ENCODE peak calls at places on chromosomes 3 and 15, in ten cellular contexts. One of them, this sample, is unnamed.

GRCh38 chr3:81581966-81582599 is 179.4 kb downstream of the GBE1 start:
- DNase-seq in HCT116: peak
- DNase-seq in foreskin fibroblast: peak
- DNase-seq in HFF-Myc: peak
- DNase-seq in GM18507: no peak
- DNase-seq in cerebellar nuclear complex: no peak
- DNase-seq in stimulated activated CD8-positive, alpha-beta memory T cell treated with anti-CD3 and anti-CD28 coated beads, Interleukin-4, amount 100 ng/mL, for 4 hours: no peak
- DNase-seq in activated CD8-positive, alpha-beta memory T cell treated with anti-CD3 and anti-CD28 coated beads, Interleukin-2, amount 10 ng/mL, durations not matched to agents 7 days and 5 days: peak
- DNase-seq in upper lobe of right lung: no peak
- DNase-seq in Right ventricle myocardium superior: no peak
- DNase-seq in this sample: peak

GRCh38 chr3:187799942-187800637 is 54.8 kb upstream of the BCL6 start:
- DNase-seq in stimulated activated CD8-positive, alpha-beta memory T cell treated with anti-CD3 and anti-CD28 coated beads, Interleukin-4, amount 100 ng/mL, for 4 hours: no peak
- DNase-seq in HCT116: no peak
- DNase-seq in HFF-Myc: no peak
- DNase-seq in upper lobe of right lung: no peak
- DNase-seq in activated CD8-positive, alpha-beta memory T cell treated with anti-CD3 and anti-CD28 coated beads, Interleukin-2, amount 10 ng/mL, durations not matched to agents 7 days and 5 days: peak
- DNase-seq in foreskin fibroblast: peak
- DNase-seq in GM18507: peak
- DNase-seq in cerebellar nuclear complex: no peak
- DNase-seq in Right ventricle myocardium superior: no peak
- DNase-seq in this sample: no peak

GRCh38 chr15:70528270-70528706 is 235.1 kb downstream of the UACA start:
- DNase-seq in activated CD8-positive, alpha-beta memory T cell treated with anti-CD3 and anti-CD28 coated beads, Interleukin-2, amount 10 ng/mL, durations not matched to agents 7 days and 5 days: peak
- DNase-seq in stimulated activated CD8-positive, alpha-beta memory T cell treated with anti-CD3 and anti-CD28 coated beads, Interleukin-4, amount 100 ng/mL, for 4 hours: no peak
- DNase-seq in Right ventricle myocardium superior: no peak
- DNase-seq in foreskin fibroblast: no peak
- DNase-seq in HCT116: peak
- DNase-seq in GM18507: no peak
- DNase-seq in upper lobe of right lung: no peak
- DNase-seq in cerebellar nuclear complex: no peak
- DNase-seq in HFF-Myc: no peak
- DNase-seq in this sample: no peak

GRCh38 chr3:197737319-197737649 is 580 bp upstream of the RUBCN start:
- DNase-seq in stimulated activated CD8-positive, alpha-beta memory T cell treated with anti-CD3 and anti-CD28 coated beads, Interleukin-4, amount 100 ng/mL, for 4 hours: no peak
- DNase-seq in HCT116: no peak
- DNase-seq in Right ventricle myocardium superior: no peak
- DNase-seq in HFF-Myc: no peak
- DNase-seq in activated CD8-positive, alpha-beta memory T cell treated with anti-CD3 and anti-CD28 coated beads, Interleukin-2, amount 10 ng/mL, durations not matched to agents 7 days and 5 days: no peak
- DNase-seq in GM18507: no peak
- DNase-seq in cerebellar nuclear complex: no peak
- DNase-seq in upper lobe of right lung: no peak
- DNase-seq in foreskin fibroblast: no peak
- DNase-seq in this sample: no peak

GRCh38 chr15:70853855-70854668 is at the start of gene LARP6:
- DNase-seq in upper lobe of right lung: no peak
- DNase-seq in foreskin fibroblast: peak
- DNase-seq in HFF-Myc: no peak
- DNase-seq in HCT116: no peak
- DNase-seq in stimulated activated CD8-positive, alpha-beta memory T cell treated with anti-CD3 and anti-CD28 coated beads, Interleukin-4, amount 100 ng/mL, for 4 hours: no peak
- DNase-seq in Right ventricle myocardium superior: peak
- DNase-seq in activated CD8-positive, alpha-beta memory T cell treated with anti-CD3 and anti-CD28 coated beads, Interleukin-2, amount 10 ng/mL, durations not matched to agents 7 days and 5 days: no peak
- DNase-seq in GM18507: no peak
- DNase-seq in cerebellar nuclear complex: no peak
- DNase-seq in this sample: no peak

GRCh38 chr3:1348547-1348946 is 255.7 kb downstream of the CNTN6 start:
- DNase-seq in Right ventricle myocardium superior: no peak
- DNase-seq in HFF-Myc: no peak
- DNase-seq in foreskin fibroblast: peak
- DNase-seq in cerebellar nuclear complex: no peak
- DNase-seq in HCT116: no peak
- DNase-seq in upper lobe of right lung: no peak
- DNase-seq in stimulated activated CD8-positive, alpha-beta memory T cell treated with anti-CD3 and anti-CD28 coated beads, Interleukin-4, amount 100 ng/mL, for 4 hours: no peak
- DNase-seq in activated CD8-positive, alpha-beta memory T cell treated with anti-CD3 and anti-CD28 coated beads, Interleukin-2, amount 10 ng/mL, durations not matched to agents 7 days and 5 days: no peak
- DNase-seq in GM18507: no peak
- DNase-seq in this sample: no peak

GRCh38 chr15:66505818-66506217 is 692 bp downstream of the ZWILCH start:
- DNase-seq in HCT116: no peak
- DNase-seq in HFF-Myc: no peak
- DNase-seq in Right ventricle myocardium superior: no peak
- DNase-seq in upper lobe of right lung: no peak
- DNase-seq in cerebellar nuclear complex: no peak
- DNase-seq in GM18507: no peak
- DNase-seq in activated CD8-positive, alpha-beta memory T cell treated with anti-CD3 and anti-CD28 coated beads, Interleukin-2, amount 10 ng/mL, durations not matched to agents 7 days and 5 days: no peak
- DNase-seq in foreskin fibroblast: no peak
- DNase-seq in stimulated activated CD8-positive, alpha-beta memory T cell treated with anti-CD3 and anti-CD28 coated beads, Interleukin-4, amount 100 ng/mL, for 4 hours: no peak
- DNase-seq in this sample: no peak

GRCh38 chr15:51484781-51485180 is 137.8 kb downstream of the DMXL2 start:
- DNase-seq in HCT116: no peak
- DNase-seq in stimulated activated CD8-positive, alpha-beta memory T cell treated with anti-CD3 and anti-CD28 coated beads, Interleukin-4, amount 100 ng/mL, for 4 hours: no peak
- DNase-seq in HFF-Myc: no peak
- DNase-seq in activated CD8-positive, alpha-beta memory T cell treated with anti-CD3 and anti-CD28 coated beads, Interleukin-2, amount 10 ng/mL, durations not matched to agents 7 days and 5 days: no peak
- DNase-seq in cerebellar nuclear complex: no peak
- DNase-seq in upper lobe of right lung: no peak
- DNase-seq in foreskin fibroblast: no peak
- DNase-seq in GM18507: no peak
- DNase-seq in Right ventricle myocardium superior: no peak
- DNase-seq in this sample: no peak

GRCh38 chr3:157410945-157411344 is 25.7 kb upstream of the PTX3 start:
- DNase-seq in foreskin fibroblast: no peak
- DNase-seq in GM18507: no peak
- DNase-seq in HCT116: no peak
- DNase-seq in upper lobe of right lung: no peak
- DNase-seq in cerebellar nuclear complex: no peak
- DNase-seq in Right ventricle myocardium superior: no peak
- DNase-seq in activated CD8-positive, alpha-beta memory T cell treated with anti-CD3 and anti-CD28 coated beads, Interleukin-2, amount 10 ng/mL, durations not matched to agents 7 days and 5 days: no peak
- DNase-seq in HFF-Myc: no peak
- DNase-seq in stimulated activated CD8-positive, alpha-beta memory T cell treated with anti-CD3 and anti-CD28 coated beads, Interleukin-4, amount 100 ng/mL, for 4 hours: no peak
- DNase-seq in this sample: no peak

GRCh38 chr15:99495430-99496301 is 70.1 kb upstream of the MEF2A start:
- DNase-seq in Right ventricle myocardium superior: no peak
- DNase-seq in stimulated activated CD8-positive, alpha-beta memory T cell treated with anti-CD3 and anti-CD28 coated beads, Interleukin-4, amount 100 ng/mL, for 4 hours: no peak
- DNase-seq in HFF-Myc: no peak
- DNase-seq in activated CD8-positive, alpha-beta memory T cell treated with anti-CD3 and anti-CD28 coated beads, Interleukin-2, amount 10 ng/mL, durations not matched to agents 7 days and 5 days: no peak
- DNase-seq in foreskin fibroblast: peak
- DNase-seq in GM18507: no peak
- DNase-seq in upper lobe of right lung: no peak
- DNase-seq in cerebellar nuclear complex: no peak
- DNase-seq in HCT116: no peak
- DNase-seq in this sample: no peak

GRCh38 chr15:87219650-87220615 is 1036.6 kb downstream of the NTRK3 start:
- DNase-seq in upper lobe of right lung: no peak
- DNase-seq in cerebellar nuclear complex: no peak
- DNase-seq in Right ventricle myocardium superior: no peak
- DNase-seq in GM18507: no peak
- DNase-seq in HCT116: no peak
- DNase-seq in activated CD8-positive, alpha-beta memory T cell treated with anti-CD3 and anti-CD28 coated beads, Interleukin-2, amount 10 ng/mL, durations not matched to agents 7 days and 5 days: no peak
- DNase-seq in HFF-Myc: no peak
- DNase-seq in foreskin fibroblast: no peak
- DNase-seq in stimulated activated CD8-positive, alpha-beta memory T cell treated with anti-CD3 and anti-CD28 coated beads, Interleukin-4, amount 100 ng/mL, for 4 hours: no peak
- DNase-seq in this sample: no peak

GRCh38 chr15:101664303-101664913 is 12.2 kb upstream of the TM2D3 start:
- DNase-seq in foreskin fibroblast: peak
- DNase-seq in GM18507: no peak
- DNase-seq in upper lobe of right lung: no peak
- DNase-seq in HCT116: no peak
- DNase-seq in Right ventricle myocardium superior: no peak
- DNase-seq in stimulated activated CD8-positive, alpha-beta memory T cell treated with anti-CD3 and anti-CD28 coated beads, Interleukin-4, amount 100 ng/mL, for 4 hours: no peak
- DNase-seq in cerebellar nuclear complex: no peak
- DNase-seq in activated CD8-positive, alpha-beta memory T cell treated with anti-CD3 and anti-CD28 coated beads, Interleukin-2, amount 10 ng/mL, durations not matched to agents 7 days and 5 days: no peak
- DNase-seq in HFF-Myc: no peak
- DNase-seq in this sample: peak

GRCh38 chr3:49840371-49840770 is 16.0 kb downstream of the TRAIP start:
- DNase-seq in cerebellar nuclear complex: no peak
- DNase-seq in upper lobe of right lung: no peak
- DNase-seq in foreskin fibroblast: peak
- DNase-seq in activated CD8-positive, alpha-beta memory T cell treated with anti-CD3 and anti-CD28 coated beads, Interleukin-2, amount 10 ng/mL, durations not matched to agents 7 days and 5 days: no peak
- DNase-seq in stimulated activated CD8-positive, alpha-beta memory T cell treated with anti-CD3 and anti-CD28 coated beads, Interleukin-4, amount 100 ng/mL, for 4 hours: no peak
- DNase-seq in HCT116: no peak
- DNase-seq in HFF-Myc: no peak
- DNase-seq in Right ventricle myocardium superior: no peak
- DNase-seq in GM18507: no peak
- DNase-seq in this sample: no peak

GRCh38 chr3:127484601-127485388 is 105.7 kb downstream of the TPRA1 start:
- DNase-seq in cerebellar nuclear complex: no peak
- DNase-seq in HCT116: no peak
- DNase-seq in stimulated activated CD8-positive, alpha-beta memory T cell treated with anti-CD3 and anti-CD28 coated beads, Interleukin-4, amount 100 ng/mL, for 4 hours: no peak
- DNase-seq in foreskin fibroblast: peak
- DNase-seq in GM18507: no peak
- DNase-seq in activated CD8-positive, alpha-beta memory T cell treated with anti-CD3 and anti-CD28 coated beads, Interleukin-2, amount 10 ng/mL, durations not matched to agents 7 days and 5 days: peak
- DNase-seq in HFF-Myc: peak
- DNase-seq in Right ventricle myocardium superior: no peak
- DNase-seq in upper lobe of right lung: peak
- DNase-seq in this sample: no peak

GRCh38 chr15:63712828-63713520 is 115.8 kb downstream of the FBXL22 start:
- DNase-seq in Right ventricle myocardium superior: no peak
- DNase-seq in foreskin fibroblast: no peak
- DNase-seq in activated CD8-positive, alpha-beta memory T cell treated with anti-CD3 and anti-CD28 coated beads, Interleukin-2, amount 10 ng/mL, durations not matched to agents 7 days and 5 days: no peak
- DNase-seq in upper lobe of right lung: no peak
- DNase-seq in HFF-Myc: no peak
- DNase-seq in GM18507: no peak
- DNase-seq in stimulated activated CD8-positive, alpha-beta memory T cell treated with anti-CD3 and anti-CD28 coated beads, Interleukin-4, amount 100 ng/mL, for 4 hours: no peak
- DNase-seq in cerebellar nuclear complex: no peak
- DNase-seq in HCT116: no peak
- DNase-seq in this sample: no peak

GRCh38 chr3:44870375-44871061 is 3.9 kb upstream of the TGM4 start:
- DNase-seq in foreskin fibroblast: no peak
- DNase-seq in upper lobe of right lung: peak
- DNase-seq in HCT116: no peak
- DNase-seq in cerebellar nuclear complex: no peak
- DNase-seq in Right ventricle myocardium superior: no peak
- DNase-seq in HFF-Myc: no peak
- DNase-seq in GM18507: no peak
- DNase-seq in activated CD8-positive, alpha-beta memory T cell treated with anti-CD3 and anti-CD28 coated beads, Interleukin-2, amount 10 ng/mL, durations not matched to agents 7 days and 5 days: no peak
- DNase-seq in stimulated activated CD8-positive, alpha-beta memory T cell treated with anti-CD3 and anti-CD28 coated beads, Interleukin-4, amount 100 ng/mL, for 4 hours: no peak
- DNase-seq in this sample: no peak

GRCh38 chr3:24088782-24089181 is 143.7 kb downstream of the NR1D2 start:
- DNase-seq in foreskin fibroblast: peak
- DNase-seq in HCT116: peak
- DNase-seq in upper lobe of right lung: no peak
- DNase-seq in stimulated activated CD8-positive, alpha-beta memory T cell treated with anti-CD3 and anti-CD28 coated beads, Interleukin-4, amount 100 ng/mL, for 4 hours: no peak
- DNase-seq in activated CD8-positive, alpha-beta memory T cell treated with anti-CD3 and anti-CD28 coated beads, Interleukin-2, amount 10 ng/mL, durations not matched to agents 7 days and 5 days: no peak
- DNase-seq in GM18507: no peak
- DNase-seq in Right ventricle myocardium superior: no peak
- DNase-seq in cerebellar nuclear complex: no peak
- DNase-seq in HFF-Myc: no peak
- DNase-seq in this sample: peak